ENCODE peak calls at places on chromosomes 16 and 17, in six cellular contexts. R is IMR-90; Z is AG04450; I is cardiac muscle cell; Y is CD8-positive, alpha-beta T cell; L is CD4-positive, alpha-beta T cell. Q is an unnamed sample.
A peak's percentile ranks its signal among the peaks of the same experiment; 100 is the strongest.

GRCh38 chr16:22366371-22366770 is 8.0 kb downstream of the CDR2 start:
- DNase-seq in Y (no peak), L (no peak), I (no peak), Z (no peak), R (no peak), Q (no peak)

GRCh38 chr16:11909653-11910551 is 5.9 kb downstream of the GSPT1 start:
- DNase-seq in Z (peak; percentile 23), R (peak; percentile 73), Y (no peak), L (no peak), I (no peak), Q (no peak)

GRCh38 chr16:23453338-23454052 is 506 bp upstream of the COG7 start:
- DNase-seq in I (no peak), Z (no peak), Y (no peak), L (no peak), R (no peak), Q (no peak)

GRCh38 chr16:56967733-56968132 is 6.0 kb downstream of the CETP start:
- DNase-seq in I (no peak), L (no peak), Y (no peak), R (no peak), Z (no peak), Q (no peak)

GRCh38 chr16:72224260-72224768 is 52.4 kb upstream of the PMFBP1 start:
- DNase-seq in Y (no peak), R (no peak), I (no peak), L (no peak), Z (no peak), Q (peak; percentile 39)

GRCh38 chr16:15427648-15428239 is 6.6 kb upstream of the BMERB1 start:
- DNase-seq in Y (peak; percentile 70), Z (no peak), I (peak; percentile 6), L (peak; percentile 33), R (peak; percentile 84), Q (peak; percentile 32)

GRCh38 chr16:79715088-79715487 is 114.6 kb upstream of the MAF start:
- DNase-seq in R (no peak), Z (no peak), I (no peak), Y (no peak), L (no peak), Q (no peak)

GRCh38 chr17:80105762-80106161 is 4.4 kb downstream of the GAA start:
- DNase-seq in Z (no peak), I (no peak), Y (no peak), L (no peak), R (peak; percentile 21), Q (no peak)

GRCh38 chr17:10126554-10127493 is 71.6 kb downstream of the GAS7 start:
- DNase-seq in R (peak; percentile 88), I (no peak), Y (no peak), Z (no peak), L (no peak), Q (no peak)

GRCh38 chr17:42421479-42422332 is 1.4 kb downstream of the CAVIN1 start:
- DNase-seq in L (no peak), Z (no peak), R (peak; percentile 81), I (peak; percentile 36), Y (no peak), Q (no peak)

GRCh38 chr17:30095507-30096244 is 20.9 kb upstream of the NSRP1 start:
- DNase-seq in Y (no peak), L (no peak), I (peak; percentile 67), R (peak; percentile 82), Z (peak; percentile 61), Q (peak; percentile 36)

GRCh38 chr17:72305964-72306551 is 185.2 kb downstream of the SOX9 start:
- DNase-seq in I (no peak), Z (no peak), Y (no peak), L (no peak), R (no peak), Q (no peak)
- TF ChIP-seq CTCF in I (no peak), Z (no peak), Y (no peak), L (no peak), R (no peak), Q (no peak)

DNA sequence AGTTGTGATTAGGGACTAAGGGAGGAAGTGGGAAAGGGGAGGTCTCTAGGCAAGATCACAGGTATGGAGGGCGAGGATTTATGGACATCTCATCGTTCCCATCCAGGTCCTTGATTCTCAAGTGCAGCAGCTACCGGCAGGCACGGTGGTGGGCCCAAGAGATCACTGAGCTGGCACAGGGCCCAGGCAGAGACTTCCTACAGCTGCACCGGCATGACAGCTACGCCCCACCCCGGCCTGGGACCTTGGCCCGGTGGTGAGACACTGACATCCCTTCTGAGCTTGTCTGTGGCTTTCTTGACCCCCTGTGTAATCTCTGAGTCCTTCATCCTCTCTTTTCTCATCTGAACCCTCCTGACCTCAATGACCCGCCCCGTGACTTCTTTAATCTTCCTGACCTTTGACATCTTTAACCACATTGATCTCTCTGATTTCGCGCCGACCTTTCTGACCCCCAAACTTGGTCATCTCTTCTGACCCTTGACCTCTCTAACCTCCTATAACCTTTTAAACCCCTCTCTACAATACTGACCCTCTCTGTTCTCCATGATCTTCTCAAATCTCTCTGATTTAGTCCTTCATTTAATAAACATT is 3.8 kb downstream of the PLD2 start:
- DNase-seq in Y (no peak), Z (no peak), I (no peak), L (no peak), R (no peak), Q (no peak)
- H3K27me3 ChIP-seq in Y (no peaks in the 10 kb centered on the region), Z (no peaks in the 10 kb centered on the region), I (no peaks in the 10 kb centered on the region), L (no peaks in the 10 kb centered on the region), R (no peaks in the 10 kb centered on the region), Q (no peaks in the 10 kb centered on the region)

GRCh38 chr17:78146471-78146869 is 285 bp downstream of the C17orf99 start:
- DNase-seq in R (no peak), Z (no peak), I (no peak), L (no peak), Y (no peak), Q (no peak)
- H3K27ac ChIP-seq in R (no peak overlapping the region), Z (no peak overlapping the region), I (no peak overlapping the region), L (no peak overlapping the region), Y (no peak overlapping the region), Q (no peak overlapping the region)

GRCh38 chr17:7586673-7587419 is 3.0 kb downstream of the SOX15 start:
- DNase-seq in L (no peak), Z (no peak), Y (no peak), I (peak; percentile 40), R (no peak), Q (no peak)
- TF ChIP-seq CTCF in L (no peak), Z (peak; percentile 28), Y (no peak), I (no peak), R (no peak), Q (peak; percentile 74)

GRCh38 chr17:8003594-8004181 is 1.3 kb downstream of the GUCY2D start:
- DNase-seq in R (no peak), L (no peak), Z (no peak), Y (no peak), I (no peak), Q (no peak)

GRCh38 chr17:8004899-8005298 is 2.5 kb downstream of the GUCY2D start:
- DNase-seq in Z (peak; percentile 49), I (no peak), R (peak; percentile 79), Y (no peak), L (no peak), Q (no peak)

GRCh38 chr17:8001976-8002645 is at the start of gene GUCY2D:
- DNase-seq in R (no peak), Y (no peak), I (no peak), L (no peak), Z (no peak), Q (no peak)

GRCh38 chr17:8005357-8005756 is 2.9 kb downstream of the GUCY2D start:
- DNase-seq in L (no peak), Z (no peak), Y (no peak), R (no peak), I (no peak), Q (no peak)

GRCh38 chr17:8002646-8003593 is 505 bp downstream of the GUCY2D start:
- DNase-seq in Z (no peak), R (no peak), I (no peak), L (no peak), Y (no peak), Q (no peak)
- H3K27me3 ChIP-seq in Z (peaks cover 39% of the 10 kb centered on the region), R (peaks cover 50% of the 10 kb centered on the region), I (peaks cover 59% of the 10 kb centered on the region), L (peaks cover 47% of the 10 kb centered on the region), Y (peaks cover 15% of the 10 kb centered on the region), Q (peaks cover 70% of the 10 kb centered on the region)

DNA sequence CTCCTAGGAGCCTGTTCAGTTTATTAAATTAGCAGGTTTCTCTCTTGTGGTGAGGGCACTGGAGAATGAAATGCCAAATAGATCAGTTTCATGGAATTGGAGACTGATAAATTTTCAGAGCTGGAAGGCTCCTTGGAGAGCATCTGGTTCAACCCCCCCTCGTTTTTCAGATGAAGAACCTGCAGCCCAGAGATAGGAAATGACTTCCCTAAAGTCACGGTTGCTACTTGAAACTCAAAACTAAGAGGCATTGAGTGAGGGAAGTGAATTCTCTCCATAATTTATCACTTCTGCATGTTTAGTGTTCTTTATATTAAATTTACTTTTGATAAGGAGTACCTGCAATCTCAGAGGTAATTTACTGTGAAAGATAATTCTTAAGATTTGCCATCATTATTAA is 366.0 kb upstream of the CCL2 start:
- DNase-seq in R (no peak), L (no peak), Y (no peak), I (no peak), Z (no peak), Q (no peak)
- H3K27ac ChIP-seq in R (no peak overlapping the region), L (no peak overlapping the region), Y (no peak overlapping the region), I (no peak overlapping the region), Z (no peak overlapping the region), Q (no peak overlapping the region)

DNA sequence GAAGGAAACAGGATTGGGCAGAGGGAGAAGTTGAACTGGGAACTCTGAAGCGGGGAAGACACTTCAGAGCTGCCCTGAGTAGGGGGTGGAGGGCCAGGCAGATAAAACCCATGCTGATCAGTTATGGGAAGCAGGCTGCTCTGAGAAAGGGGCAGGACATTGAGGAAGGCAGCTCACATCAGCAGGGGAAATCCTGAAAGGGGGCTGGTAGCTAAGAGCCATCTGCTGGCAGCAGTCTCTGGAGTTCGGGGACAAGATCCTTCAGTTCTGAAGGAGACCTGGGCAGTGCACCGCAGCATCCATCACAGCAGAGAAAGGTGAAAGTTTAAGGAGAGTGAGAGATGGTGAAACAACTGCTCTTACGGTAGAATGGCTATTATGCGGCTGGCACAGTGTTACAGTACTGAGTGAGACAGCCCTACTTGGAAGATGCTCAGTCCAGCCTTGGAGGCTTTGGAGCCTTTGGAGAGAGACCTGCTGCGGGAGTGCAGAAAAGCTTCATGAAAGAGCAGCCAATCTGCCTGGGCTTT is 5.4 kb upstream of the KIF18B start:
- DNase-seq in R (no peak), Z (no peak), I (no peak), L (no peak), Y (no peak), Q (no peak)
- TF ChIP-seq CTCF in R (no peak), Z (no peak), I (no peak), L (no peak), Y (no peak), Q (no peak)

GRCh38 chr17:58756246-58757161 is 850 bp downstream of the PPM1E start:
- DNase-seq in Z (no peak), I (peak; percentile 35), Y (no peak), R (no peak), L (no peak), Q (no peak)
- H3K27me3 ChIP-seq in Z (peaks cover 37% of the 10 kb centered on the region), I (peaks cover 26% of the 10 kb centered on the region), Y (peaks cover 31% of the 10 kb centered on the region), R (peaks cover 37% of the 10 kb centered on the region), L (peaks cover 54% of the 10 kb centered on the region), Q (peaks cover 76% of the 10 kb centered on the region)